ENCODE peak calls at places on chromosomes 2 and 18, in seven cellular contexts. Y is fibroblast of the aortic adventitia, X is Right ventricle myocardium superior, C is NCI-H345, J is epithelial cell of prostate, B is fibroblast of mammary gland, U is RCC 7860. K is an unnamed sample.

GRCh38 chr2:237209046-237209375 is 123.3 kb downstream of the COPS8 start:
- DNase-seq in C (no peak), J (no peak), X (no peak), B (no peak), U (no peak), Y (no peak), K (no peak)

GRCh38 chr2:161426788-161427412 is 10.8 kb downstream of the TBR1 start:
- DNase-seq in U (no peak), B (peak), C (no peak), Y (peak), J (no peak), X (no peak), K (no peak)

GRCh38 chr18:59067873-59068272 is 71.8 kb upstream of the SEC11C start:
- DNase-seq in C (no peak), U (no peak), J (no peak), B (peak), X (no peak), Y (peak), K (peak)

GRCh38 chr2:221546505-221547225 is 25.4 kb downstream of the EPHA4 start:
- DNase-seq in C (no peak), J (peak), U (no peak), B (no peak), X (no peak), Y (no peak), K (no peak)

GRCh38 chr2:99811544-99811943 is 321.7 kb upstream of the REV1 start:
- DNase-seq in U (peak), C (no peak), J (no peak), Y (peak), B (peak), X (no peak), K (no peak)

GRCh38 chr2:209578394-209579006 is 154.7 kb downstream of the MAP2 start:
- DNase-seq in B (no peak), J (no peak), Y (no peak), X (no peak), C (no peak), U (no peak), K (no peak)

GRCh38 chr2:170714156-170715061 is 728 bp upstream of the SP5 start:
- DNase-seq in U (no peak), X (no peak), C (peak), J (no peak), Y (no peak), B (no peak), K (peak)

GRCh38 chr2:67576991-67577390 is 179.9 kb downstream of the ETAA1 start:
- DNase-seq in U (no peak), B (no peak), C (no peak), X (no peak), J (no peak), Y (no peak), K (no peak)

GRCh38 chr2:190407246-190407661 is 901 bp upstream of the MFSD6 start:
- DNase-seq in U (no peak), B (no peak), X (no peak), Y (no peak), J (no peak), C (peak), K (no peak)

GRCh38 chr2:213490087-213490486 is 205.8 kb downstream of the SPAG16 start:
- DNase-seq in B (no peak), J (no peak), U (no peak), Y (no peak), X (no peak), C (peak), K (no peak)

GRCh38 chr2:96564026-96564425 is 27.5 kb downstream of the ARID5A start:
- DNase-seq in B (no peak), C (no peak), Y (no peak), U (no peak), X (no peak), J (no peak), K (no peak)

GRCh38 chr2:77831068-77831467 is 308.9 kb upstream of the LRRTM4 start:
- DNase-seq in J (no peak), U (no peak), X (no peak), B (no peak), C (no peak), Y (no peak), K (no peak)

GRCh38 chr18:59323931-59324622 is 5.6 kb upstream of the CPLX4 start:
- DNase-seq in C (no peak), B (peak), Y (no peak), J (no peak), U (peak), X (no peak), K (no peak)

GRCh38 chr2:195057001-195057400 is 600.0 kb upstream of the SLC39A10 start:
- DNase-seq in X (no peak), C (no peak), B (peak), J (no peak), Y (no peak), U (no peak), K (no peak)

GRCh38 chr2:224594840-224595239 is 9.7 kb upstream of the CUL3 start:
- DNase-seq in U (no peak), X (no peak), J (no peak), Y (no peak), C (no peak), B (no peak), K (no peak)

GRCh38 chr2:17373041-17373440 is 145.2 kb downstream of the RAD51AP2 start:
- DNase-seq in B (peak), Y (no peak), U (peak), C (no peak), J (no peak), X (no peak), K (no peak)

GRCh38 chr2:28821295-28821958 is 10.8 kb downstream of the SPDYA start:
- DNase-seq in X (no peak), J (no peak), B (peak), Y (peak), U (peak), C (peak), K (no peak)

GRCh38 chr2:169222665-169223064 is 139.7 kb downstream of the LRP2 start:
- DNase-seq in B (no peak), J (peak), U (no peak), Y (no peak), X (no peak), C (no peak), K (no peak)

GRCh38 chr2:10196275-10196892 is 73.8 kb downstream of the RRM2 start:
- DNase-seq in U (no peak), Y (peak), B (no peak), X (no peak), C (no peak), J (no peak), K (no peak)

GRCh38 chr2:163210430-163210918 is 371.9 kb upstream of the KCNH7 start:
- DNase-seq in C (no peak), U (peak), J (no peak), Y (peak), X (no peak), B (peak), K (no peak)

GRCh38 chr2:15122915-15123314 is 438.2 kb downstream of the NBAS start:
- DNase-seq in J (no peak), Y (peak), U (no peak), C (no peak), B (peak), X (no peak), K (no peak)